ENCODE peak calls at places on chromosome 22, in nine cellular contexts. One of them, this sample, is unnamed.

GRCh38 chr22:17633217-17633997 is 4.9 kb upstream of the ATP6V1E1 start:
- DNase-seq in fibroblast of mammary gland: peak
- DNase-seq in GM12891: no peak
- DNase-seq in OCI-LY7: no peak
- DNase-seq in activated naive CD8-positive, alpha-beta T cell treated with anti-CD3 and anti-CD28 coated beads for 36 hours: no peak
- DNase-seq in effector memory CD8-positive, alpha-beta T cell: no peak
- DNase-seq in foreskin fibroblast: peak
- DNase-seq in neural progenitor cell: no peak
- DNase-seq in activated effector memory CD4-positive, alpha-beta T cell treated with anti-CD3 and anti-CD28 coated beads, Interleukin-2, amount 50 U/mL, for 16 hours: no peak
- DNase-seq in this sample: no peak

GRCh38 chr22:46511391-46512370 is 25.7 kb downstream of the CELSR1 start:
- DNase-seq in foreskin fibroblast: no peak
- DNase-seq in activated effector memory CD4-positive, alpha-beta T cell treated with anti-CD3 and anti-CD28 coated beads, Interleukin-2, amount 50 U/mL, for 16 hours: no peak
- DNase-seq in fibroblast of mammary gland: peak
- DNase-seq in neural progenitor cell: no peak
- DNase-seq in effector memory CD8-positive, alpha-beta T cell: no peak
- DNase-seq in GM12891: no peak
- DNase-seq in OCI-LY7: no peak
- DNase-seq in activated naive CD8-positive, alpha-beta T cell treated with anti-CD3 and anti-CD28 coated beads for 36 hours: no peak
- DNase-seq in this sample: no peak

GRCh38 chr22:37121887-37122591 is 12.5 kb upstream of the TMPRSS6 start:
- DNase-seq in activated effector memory CD4-positive, alpha-beta T cell treated with anti-CD3 and anti-CD28 coated beads, Interleukin-2, amount 50 U/mL, for 16 hours: peak
- DNase-seq in GM12891: peak
- DNase-seq in neural progenitor cell: no peak
- DNase-seq in effector memory CD8-positive, alpha-beta T cell: peak
- DNase-seq in foreskin fibroblast: peak
- DNase-seq in fibroblast of mammary gland: peak
- DNase-seq in activated naive CD8-positive, alpha-beta T cell treated with anti-CD3 and anti-CD28 coated beads for 36 hours: peak
- DNase-seq in OCI-LY7: peak
- DNase-seq in this sample: peak

GRCh38 chr22:35489225-35489624 is 51.4 kb upstream of the RASD2 start:
- DNase-seq in GM12891: no peak
- DNase-seq in activated naive CD8-positive, alpha-beta T cell treated with anti-CD3 and anti-CD28 coated beads for 36 hours: no peak
- DNase-seq in neural progenitor cell: no peak
- DNase-seq in OCI-LY7: no peak
- DNase-seq in foreskin fibroblast: no peak
- DNase-seq in activated effector memory CD4-positive, alpha-beta T cell treated with anti-CD3 and anti-CD28 coated beads, Interleukin-2, amount 50 U/mL, for 16 hours: no peak
- DNase-seq in effector memory CD8-positive, alpha-beta T cell: no peak
- DNase-seq in fibroblast of mammary gland: no peak
- DNase-seq in this sample: no peak

GRCh38 chr22:37556750-37557149 is 3.5 kb upstream of the CDC42EP1 start:
- DNase-seq in neural progenitor cell: peak
- DNase-seq in fibroblast of mammary gland: no peak
- DNase-seq in activated effector memory CD4-positive, alpha-beta T cell treated with anti-CD3 and anti-CD28 coated beads, Interleukin-2, amount 50 U/mL, for 16 hours: no peak
- DNase-seq in foreskin fibroblast: no peak
- DNase-seq in activated naive CD8-positive, alpha-beta T cell treated with anti-CD3 and anti-CD28 coated beads for 36 hours: no peak
- DNase-seq in GM12891: no peak
- DNase-seq in OCI-LY7: no peak
- DNase-seq in effector memory CD8-positive, alpha-beta T cell: no peak
- DNase-seq in this sample: no peak

GRCh38 chr22:22037229-22037628 is 54.6 kb upstream of the TOP3B start:
- DNase-seq in GM12891: no peak
- DNase-seq in effector memory CD8-positive, alpha-beta T cell: no peak
- DNase-seq in OCI-LY7: peak
- DNase-seq in foreskin fibroblast: no peak
- DNase-seq in fibroblast of mammary gland: no peak
- DNase-seq in activated naive CD8-positive, alpha-beta T cell treated with anti-CD3 and anti-CD28 coated beads for 36 hours: no peak
- DNase-seq in neural progenitor cell: peak
- DNase-seq in activated effector memory CD4-positive, alpha-beta T cell treated with anti-CD3 and anti-CD28 coated beads, Interleukin-2, amount 50 U/mL, for 16 hours: no peak
- DNase-seq in this sample: no peak

GRCh38 chr22:46139895-46140350 is 10.4 kb upstream of the PPARA start:
- DNase-seq in effector memory CD8-positive, alpha-beta T cell: no peak
- DNase-seq in activated naive CD8-positive, alpha-beta T cell treated with anti-CD3 and anti-CD28 coated beads for 36 hours: no peak
- DNase-seq in neural progenitor cell: no peak
- DNase-seq in foreskin fibroblast: no peak
- DNase-seq in activated effector memory CD4-positive, alpha-beta T cell treated with anti-CD3 and anti-CD28 coated beads, Interleukin-2, amount 50 U/mL, for 16 hours: no peak
- DNase-seq in GM12891: no peak
- DNase-seq in fibroblast of mammary gland: no peak
- DNase-seq in OCI-LY7: no peak
- DNase-seq in this sample: no peak

GRCh38 chr22:43802897-43803495 is 9.1 kb downstream of the EFCAB6 start:
- DNase-seq in fibroblast of mammary gland: no peak
- DNase-seq in activated naive CD8-positive, alpha-beta T cell treated with anti-CD3 and anti-CD28 coated beads for 36 hours: no peak
- DNase-seq in GM12891: no peak
- DNase-seq in foreskin fibroblast: no peak
- DNase-seq in effector memory CD8-positive, alpha-beta T cell: no peak
- DNase-seq in neural progenitor cell: no peak
- DNase-seq in activated effector memory CD4-positive, alpha-beta T cell treated with anti-CD3 and anti-CD28 coated beads, Interleukin-2, amount 50 U/mL, for 16 hours: no peak
- DNase-seq in OCI-LY7: no peak
- DNase-seq in this sample: no peak

GRCh38 chr22:21937821-21938070 is 14.9 kb downstream of the PPM1F start:
- DNase-seq in foreskin fibroblast: peak
- DNase-seq in GM12891: no peak
- DNase-seq in effector memory CD8-positive, alpha-beta T cell: no peak
- DNase-seq in activated effector memory CD4-positive, alpha-beta T cell treated with anti-CD3 and anti-CD28 coated beads, Interleukin-2, amount 50 U/mL, for 16 hours: no peak
- DNase-seq in neural progenitor cell: no peak
- DNase-seq in OCI-LY7: no peak
- DNase-seq in fibroblast of mammary gland: peak
- DNase-seq in activated naive CD8-positive, alpha-beta T cell treated with anti-CD3 and anti-CD28 coated beads for 36 hours: no peak
- DNase-seq in this sample: no peak

GRCh38 chr22:37025500-37026070 is 6.0 kb downstream of the MPST start:
- DNase-seq in OCI-LY7: no peak
- DNase-seq in fibroblast of mammary gland: no peak
- DNase-seq in activated effector memory CD4-positive, alpha-beta T cell treated with anti-CD3 and anti-CD28 coated beads, Interleukin-2, amount 50 U/mL, for 16 hours: no peak
- DNase-seq in GM12891: no peak
- DNase-seq in effector memory CD8-positive, alpha-beta T cell: no peak
- DNase-seq in activated naive CD8-positive, alpha-beta T cell treated with anti-CD3 and anti-CD28 coated beads for 36 hours: no peak
- DNase-seq in neural progenitor cell: no peak
- DNase-seq in foreskin fibroblast: no peak
- DNase-seq in this sample: no peak

GRCh38 chr22:37462983-37463382 is 23.2 kb downstream of the MFNG start:
- DNase-seq in GM12891: no peak
- DNase-seq in activated effector memory CD4-positive, alpha-beta T cell treated with anti-CD3 and anti-CD28 coated beads, Interleukin-2, amount 50 U/mL, for 16 hours: no peak
- DNase-seq in neural progenitor cell: peak
- DNase-seq in activated naive CD8-positive, alpha-beta T cell treated with anti-CD3 and anti-CD28 coated beads for 36 hours: no peak
- DNase-seq in effector memory CD8-positive, alpha-beta T cell: no peak
- DNase-seq in foreskin fibroblast: no peak
- DNase-seq in OCI-LY7: no peak
- DNase-seq in fibroblast of mammary gland: peak
- DNase-seq in this sample: no peak